ENCODE peak calls at places on chromosomes 4 and X, in seven cellular contexts. P, T, X, Q, A, N and K are unnamed samples.
A peak's percentile ranks its signal among the peaks of the same experiment; 100 is the strongest.

GRCh38 chrX:96761566-96761965 is 76.9 kb downstream of the DIAPH2 start:
- DNase-seq in P (no peak), T (no peak), X (no peak), Q (no peak), A (no peak), N (no peak), K (no peak)

GRCh38 chrX:151488677-151489076 is 74.8 kb upstream of the PASD1 start:
- DNase-seq in P (no peak), T (no peak), X (no peak), Q (no peak), A (peak; percentile 13), N (no peak), K (no peak)

GRCh38 chrX:39752820-39753219 is 344.9 kb downstream of the BCOR start:
- DNase-seq in P (no peak), T (no peak), X (peak; percentile 53), Q (no peak), A (no peak), N (no peak), K (no peak)

GRCh38 chr4:55819634-55820033 is at the start of gene EXOC1L:
- DNase-seq in P (no peak), T (no peak), X (no peak), Q (no peak), A (no peak), N (no peak), K (no peak)

GRCh38 chr4:116215622-116216021 is 869.8 kb downstream of the TRAM1L1 start:
- DNase-seq in P (no peak), T (no peak), X (no peak), Q (no peak), A (no peak), N (no peak), K (no peak)

GRCh38 chr4:33566649-33567048 is 2677.7 kb downstream of the ARAP2 start:
- DNase-seq in P (no peak), T (no peak), X (no peak), Q (no peak), A (no peak), N (no peak), K (no peak)

GRCh38 chr4:52560844-52561280 is 98.2 kb downstream of the USP46 start:
- DNase-seq in P (no peak), T (no peak), X (no peak), Q (no peak), A (no peak), N (no peak), K (no peak)

GRCh38 chr4:84803720-84804119 is 162.8 kb downstream of the WDFY3 start:
- DNase-seq in P (no peak), T (no peak), X (no peak), Q (no peak), A (no peak), N (no peak), K (no peak)

GRCh38 chrX:142043196-142043595 is 139.5 kb downstream of the MAGEC1 start:
- DNase-seq in P (no peak), T (no peak), X (no peak), Q (no peak), A (no peak), N (no peak), K (no peak)

GRCh38 chr4:79341893-79342653 is 16.2 kb upstream of the NAA11 start:
- DNase-seq in P (no peak), T (no peak), X (no peak), Q (no peak), A (no peak), N (no peak), K (no peak)

GRCh38 chrX:148223361-148223760 is 242.2 kb downstream of the FMR1NB start:
- DNase-seq in P (no peak), T (no peak), X (no peak), Q (no peak), A (no peak), N (no peak), K (no peak)

GRCh38 chrX:119809185-119809666 is 17.8 kb upstream of the RPL39 start:
- DNase-seq in P (no peak), T (no peak), X (no peak), Q (no peak), A (no peak), N (no peak), K (no peak)

GRCh38 chr4:15201782-15202181 is 199.5 kb downstream of the CPEB2 start:
- DNase-seq in P (no peak), T (no peak), X (no peak), Q (no peak), A (no peak), N (no peak), K (no peak)

GRCh38 chr4:123232439-123232838 is 164.2 kb upstream of the SPRY1 start:
- DNase-seq in P (no peak), T (no peak), X (no peak), Q (no peak), A (no peak), N (no peak), K (no peak)

GRCh38 chr4:99414401-99414800 is 20.7 kb downstream of the ADH7 start:
- DNase-seq in P (no peak), T (no peak), X (no peak), Q (no peak), A (peak; percentile 15), N (no peak), K (no peak)

GRCh38 chr4:156422576-156422975 is 468.9 kb upstream of the CTSO start:
- DNase-seq in P (no peak), T (no peak), X (no peak), Q (no peak), A (no peak), N (no peak), K (no peak)

GRCh38 chr4:173415092-173415491 is 16.2 kb upstream of the SCRG1 start:
- DNase-seq in P (no peak), T (no peak), X (no peak), Q (no peak), A (no peak), N (no peak), K (no peak)

GRCh38 chrX:107541244-107541643 is 87.1 kb upstream of the PRPS1 start:
- DNase-seq in P (no peak), T (no peak), X (no peak), Q (no peak), A (no peak), N (no peak), K (no peak)

GRCh38 chr4:176840166-176840565 is 47.4 kb upstream of the VEGFC start:
- DNase-seq in P (no peak), T (no peak), X (no peak), Q (no peak), A (no peak), N (no peak), K (no peak)

GRCh38 chrX:46354481-46354880 is 190.7 kb downstream of the ZNF674 start:
- DNase-seq in P (no peak), T (no peak), X (no peak), Q (no peak), A (no peak), N (no peak), K (no peak)

GRCh38 chr4:25807101-25807728 is 55.6 kb downstream of the SEL1L3 start:
- DNase-seq in P (no peak), T (no peak), X (no peak), Q (no peak), A (no peak), N (no peak), K (no peak)

GRCh38 chrX:65745992-65746391 is 78.5 kb downstream of the MSN start:
- DNase-seq in P (no peak), T (no peak), X (no peak), Q (no peak), A (peak; percentile 11), N (peak; percentile 34), K (no peak)

DNA sequence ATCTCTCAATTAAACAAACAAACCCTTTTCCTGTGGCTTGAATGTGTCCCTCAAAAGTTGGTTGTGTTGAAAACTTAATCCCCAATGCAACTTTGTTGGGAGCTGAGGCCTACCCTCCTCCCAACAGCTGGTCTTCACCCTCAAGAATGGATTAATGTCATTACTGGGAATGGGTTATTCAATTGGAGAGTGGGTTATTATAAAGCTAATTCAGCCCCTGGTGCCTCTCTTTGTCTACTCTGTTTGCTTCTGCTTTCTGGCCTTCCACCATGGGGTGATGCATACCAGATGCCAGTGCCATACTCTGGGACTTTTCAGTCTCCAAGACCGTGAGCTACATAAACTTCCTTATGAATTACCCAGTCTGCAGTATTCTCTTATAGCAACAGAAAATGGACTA is 706.5 kb downstream of the CCSER1 start:
- DNase-seq in P (no peak), T (no peak), X (no peak), Q (no peak), A (no peak), N (no peak), K (no peak)
- H3K27ac ChIP-seq in P (no peak overlapping the region), T (no peak overlapping the region), X (no peak overlapping the region), Q (no peak overlapping the region), A (no peak overlapping the region), N (no peak overlapping the region), K (no peak overlapping the region)

GRCh38 chrX:468979-469378 is 82.3 kb upstream of the PPP2R3B start:
- DNase-seq in P (no peak), T (no peak), X (no peak), Q (no peak), A (no peak), N (no peak), K (no peak)
- TF ChIP-seq POLR2A in P (no peak), T (no peak), X (no peak), Q (no peak), A (no peak), N (no peak), K (no peak)

DNA sequence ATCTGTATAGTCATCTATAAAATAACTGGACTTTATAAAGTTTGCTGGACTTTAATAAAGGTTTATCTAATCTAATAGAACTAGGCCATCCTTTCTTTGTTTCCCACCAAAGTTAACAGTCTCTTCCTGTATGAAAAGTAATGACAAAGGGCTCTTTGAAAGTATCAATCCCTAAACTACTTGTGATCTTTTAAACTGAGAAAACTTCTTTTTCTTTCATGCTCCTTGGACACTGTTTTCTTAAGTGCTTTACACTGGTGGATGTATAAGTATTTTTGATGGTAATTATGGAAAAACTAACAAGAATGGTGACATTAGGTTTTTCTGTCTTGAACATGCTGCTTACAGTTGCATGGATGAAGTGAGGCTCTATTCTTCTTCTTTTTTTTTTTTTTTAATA is 2.4 kb upstream of the ZFX start:
- DNase-seq in P (no peak), T (no peak), X (no peak), Q (no peak), A (no peak), N (no peak), K (no peak)
- H3K27ac ChIP-seq in P (peak overlapping the region; percentile 53), T (peak overlapping the region; percentile 44), X (no peak overlapping the region), Q (peak overlapping the region; percentile 17), A (peak overlapping the region; percentile 100), N (peak overlapping the region; percentile 97), K (peak overlapping the region; percentile 94)

DNA sequence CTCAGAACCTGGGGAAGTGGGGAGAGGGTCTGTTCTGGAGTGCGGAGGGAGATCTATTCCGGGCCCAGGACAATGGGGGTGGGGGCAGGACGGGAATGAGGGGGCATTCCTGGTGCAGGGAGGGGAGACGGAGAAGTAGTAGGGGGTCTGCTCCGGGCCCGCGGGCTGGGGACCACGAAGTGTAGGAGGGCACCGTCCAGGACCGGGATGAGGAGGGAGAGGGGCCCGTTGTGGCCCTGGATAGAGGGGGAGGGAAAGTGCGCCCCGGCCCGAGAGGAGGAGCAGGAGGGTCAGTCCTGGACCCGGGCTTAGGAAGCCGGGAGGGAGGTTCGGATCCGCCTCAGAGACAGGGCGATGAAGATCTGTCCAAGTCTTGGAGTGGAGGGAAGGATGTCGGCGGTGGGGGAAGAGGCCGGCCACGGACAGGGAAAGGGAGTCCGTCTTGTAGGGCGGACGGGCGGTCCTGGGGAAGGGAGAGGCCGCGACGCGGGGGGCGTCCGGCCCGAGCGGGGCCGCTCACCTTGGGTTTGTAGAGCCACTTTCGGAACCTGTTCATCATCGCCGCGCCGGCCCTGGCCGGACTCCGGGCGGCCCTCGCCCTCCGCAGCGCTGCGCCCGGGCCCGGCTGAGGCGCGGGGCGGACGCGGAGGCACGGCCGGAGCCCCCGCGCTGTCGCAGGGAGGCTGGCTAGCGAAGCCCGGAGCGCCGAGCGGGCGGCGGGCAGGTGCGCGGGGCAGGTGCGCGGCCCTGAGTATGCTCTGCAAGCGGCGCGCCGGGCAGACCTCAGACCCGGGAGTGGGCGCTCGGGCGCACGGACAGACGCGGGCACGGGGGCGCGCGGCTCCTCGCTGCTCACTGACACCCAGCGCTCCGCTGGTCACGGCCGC is at the start of gene ZFYVE28:
- DNase-seq in P (no peak), T (no peak), X (no peak), Q (no peak), A (peak; percentile 55), N (no peak), K (no peak)
- TF ChIP-seq POLR2A in P (peak; percentile 51), T (no peak), X (no peak), Q (no peak), A (peak; percentile 39), N (peak; percentile 17), K (no peak)